ENCODE peak calls at places on chromosomes 4 and X, in five cellular contexts. V is spleen, Z is GM12878, R is breast epithelium, G is suprapubic skin. U is an unnamed sample.

GRCh38 chr4:24642941-24643628 is 58.7 kb upstream of the DHX15 start:
- DNase-seq in V (no peak), Z (no peak), R (no peak), G (no peak), U (no peak)

GRCh38 chr4:38488891-38489861 is 174.8 kb upstream of the KLF3 start:
- DNase-seq in V (no peak), Z (no peak), R (no peak), G (no peak), U (no peak)

GRCh38 chr4:169724251-169724650 is 33.5 kb downstream of the HPF1 start:
- DNase-seq in V (no peak), Z (no peak), R (no peak), G (no peak), U (no peak)

GRCh38 chr4:25928956-25929336 is 14.9 kb downstream of the SMIM20 start:
- DNase-seq in V (no peak), Z (no peak), R (no peak), G (no peak), U (no peak)

GRCh38 chrX:49177338-49177833 is 5.7 kb downstream of the PLP2 start:
- DNase-seq in V (no peak), Z (no peak), R (no peak), G (no peak), U (no peak)

GRCh38 chr4:151485541-151486131 is 76.7 kb downstream of the FHIP1A start:
- DNase-seq in V (no peak), Z (no peak), R (no peak), G (no peak), U (no peak)

GRCh38 chr4:42761804-42762203 is 104.9 kb upstream of the ATP8A1 start:
- DNase-seq in V (no peak), Z (no peak), R (no peak), G (no peak), U (no peak)

GRCh38 chrX:152641996-152642395 is 4.3 kb downstream of the GABRQ start:
- DNase-seq in V (no peak), Z (no peak), R (no peak), G (no peak), U (no peak)

GRCh38 chrX:134764202-134764785 is 106.0 kb upstream of the PLAC1 start:
- DNase-seq in V (no peak), Z (no peak), R (no peak), G (no peak), U (no peak)

GRCh38 chrX:72169008-72169728 is 12.4 kb upstream of the PIN4 start:
- DNase-seq in V (no peak), Z (no peak), R (no peak), G (no peak), U (no peak)

GRCh38 chr4:94458682-94459081 is 6.9 kb downstream of the PDLIM5 start:
- DNase-seq in V (no peak), Z (no peak), R (no peak), G (no peak), U (no peak)

GRCh38 chr4:8468746-8469535 is 28.4 kb downstream of the TRMT44 start:
- DNase-seq in V (peak), Z (peak), R (peak), G (no peak), U (peak)

GRCh38 chr4:23889814-23890269 is at the start of gene PPARGC1A:
- DNase-seq in V (no peak), Z (no peak), R (peak), G (no peak), U (peak)

GRCh38 chr4:184983660-184984356 is 34.5 kb upstream of the HELT start:
- DNase-seq in V (peak), Z (peak), R (no peak), G (no peak), U (peak)

GRCh38 chr4:17117746-17118145 is 219.3 kb upstream of the LDB2 start:
- DNase-seq in V (no peak), Z (no peak), R (no peak), G (no peak), U (no peak)

GRCh38 chrX:97743014-97743413 is 859.3 kb downstream of the RPA4 start:
- DNase-seq in V (no peak), Z (no peak), R (no peak), G (no peak), U (peak)

GRCh38 chr4:114921790-114922581 is 191.4 kb downstream of the NDST4 start:
- DNase-seq in V (peak), Z (no peak), R (no peak), G (no peak), U (peak)

GRCh38 chrX:115112411-115112810 is 76.8 kb upstream of the RBMXL3 start:
- DNase-seq in V (no peak), Z (no peak), R (no peak), G (no peak), U (no peak)

GRCh38 chr4:128848461-128848860 is 39.0 kb downstream of the JADE1 start:
- DNase-seq in V (no peak), Z (no peak), R (no peak), G (no peak), U (no peak)

GRCh38 chr4:113604955-113605354 is 156.6 kb downstream of the CAMK2D start:
- DNase-seq in V (no peak), Z (no peak), R (no peak), G (no peak), U (no peak)

GRCh38 chrX:13078739-13079444 is 34.5 kb upstream of the FAM9C start:
- DNase-seq in V (no peak), Z (no peak), R (no peak), G (no peak), U (peak)

GRCh38 chr4:92305148-92305877 is 1.5 kb downstream of the GRID2 start:
- DNase-seq in V (no peak), Z (no peak), R (no peak), G (no peak), U (no peak)

GRCh38 chr4:54818481-54818880 is 160.7 kb downstream of the KIT start:
- DNase-seq in V (no peak), Z (no peak), R (no peak), G (no peak), U (no peak)

GRCh38 chrX:100512471-100512870 is 72.3 kb upstream of the TNMD start:
- DNase-seq in V (no peak), Z (no peak), R (no peak), G (no peak), U (no peak)

GRCh38 chr4:105186701-105187158 is 40.1 kb downstream of the TET2 start:
- DNase-seq in V (no peak), Z (no peak), R (no peak), G (no peak), U (no peak)

DNA sequence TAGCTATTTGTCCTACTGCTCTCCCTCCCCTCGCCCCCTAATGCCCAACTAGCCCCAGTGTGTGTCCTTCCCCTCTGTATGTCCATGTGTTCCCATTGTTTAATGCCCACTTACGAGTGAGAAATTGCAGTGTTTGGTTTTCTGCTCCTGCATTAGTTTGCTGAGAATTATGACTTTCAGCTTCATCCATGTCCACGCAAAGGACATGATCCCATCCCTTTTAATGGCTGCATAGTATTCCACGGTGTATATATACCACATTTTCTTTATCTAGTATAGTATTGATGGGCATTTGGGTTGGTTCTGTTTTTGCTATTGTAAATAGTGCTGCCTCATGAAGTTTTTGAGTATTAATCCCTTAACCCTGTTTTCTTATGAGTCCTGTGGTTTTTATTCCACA is 33.6 kb upstream of the CFAP299 start:
- DNase-seq in V (no peak), Z (no peak), R (no peak), G (no peak), U (no peak)
- TF ChIP-seq POLR2AphosphoS5 in V (no peak), Z (no peak), R (no peak), G (no peak), U (no peak)

DNA sequence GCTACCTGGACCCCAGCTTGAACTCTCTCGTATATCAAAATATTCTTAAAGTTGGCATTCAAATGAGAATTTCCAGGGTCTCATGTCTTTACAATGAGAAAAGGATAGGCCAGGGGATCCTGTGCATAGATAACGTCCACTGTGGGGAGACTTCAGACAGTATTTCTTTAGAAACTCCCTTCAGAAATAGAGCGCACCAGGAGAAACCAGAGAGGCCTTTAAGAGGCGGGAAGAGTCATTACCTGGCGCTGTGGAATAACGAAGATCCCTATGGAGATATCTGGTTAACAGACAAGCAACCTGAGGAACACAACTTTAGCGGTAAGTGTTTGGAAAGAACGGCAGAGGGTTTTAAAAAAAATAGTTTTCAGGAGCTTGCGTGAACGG is 618 bp downstream of the RADX start:
- DNase-seq in V (no peak), Z (no peak), R (no peak), G (no peak), U (no peak)
- H3K4me3 ChIP-seq in V (peak), Z (peak), R (peak), G (peak), U (peak)

GRCh38 chr4:73069338-73070071 is at the start of gene COX18:
- DNase-seq in V (peak), Z (peak), R (peak), G (peak), U (peak)
- TF ChIP-seq POLR2A in V (peak), Z (peak), R (peak), G (peak), U (peak)

GRCh38 chr4:142243250-142243649 is 602.9 kb downstream of the INPP4B start:
- DNase-seq in V (no peak), Z (no peak), R (no peak), G (no peak), U (no peak)
- TF ChIP-seq POLR2AphosphoS5 in V (no peak), Z (no peak), R (no peak), G (no peak), U (no peak)

GRCh38 chr4:150280081-150280950 is 202.1 kb downstream of the DCLK2 start:
- DNase-seq in V (no peak), Z (no peak), R (peak), G (no peak), U (no peak)
- H3K4me3 ChIP-seq in V (no peak), Z (no peak), R (no peak), G (no peak), U (no peak)

GRCh38 chrX:154097597-154098541 is at the start of gene MECP2:
- DNase-seq in V (peak), Z (peak), R (peak), G (peak), U (peak)
- TF ChIP-seq POLR2A in V (no peak), Z (no peak), R (no peak), G (no peak), U (no peak)

DNA sequence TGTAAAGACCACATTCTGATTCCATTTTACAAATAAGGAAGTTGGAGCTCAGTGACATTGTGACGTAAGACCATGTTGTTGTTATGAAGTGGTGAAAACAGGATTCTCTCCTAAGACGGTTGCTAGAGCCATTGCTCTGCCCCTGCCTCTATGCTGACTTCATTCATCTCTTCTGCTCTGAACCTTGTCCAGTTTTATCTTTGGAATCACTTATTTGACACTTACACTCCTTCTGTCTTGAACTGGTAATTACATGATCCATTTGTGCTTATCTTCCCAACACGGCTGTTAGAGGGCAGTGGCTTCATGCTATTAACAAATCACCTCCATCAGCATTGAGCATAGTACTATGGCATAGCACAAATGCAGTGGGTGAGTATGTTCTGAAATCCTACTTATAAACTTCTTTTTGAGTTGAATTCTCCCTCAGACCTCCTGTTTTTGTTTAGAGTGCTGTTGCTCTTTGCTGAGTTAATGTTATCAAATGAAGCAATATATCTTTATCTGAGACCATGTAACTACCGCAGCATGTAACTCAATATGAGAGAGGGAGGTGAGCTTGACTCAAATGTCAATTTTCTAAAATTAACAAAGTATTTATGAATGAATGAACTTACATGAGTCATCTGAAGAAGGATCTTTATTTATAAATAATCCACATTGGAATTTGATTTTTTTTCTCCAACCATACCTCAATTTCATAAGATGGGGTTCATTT is 177.8 kb downstream of the RASL11B start:
- DNase-seq in V (no peak), Z (no peak), R (no peak), G (no peak), U (no peak)
- TF ChIP-seq POLR2AphosphoS5 in V (no peak), Z (no peak), R (no peak), G (no peak), U (no peak)

GRCh38 chr4:122922877-122923511 is 597 bp upstream of the NUDT6 start:
- DNase-seq in V (peak), Z (peak), R (peak), G (peak), U (peak)
- H3K4me3 ChIP-seq in V (peak), Z (peak), R (peak), G (peak), U (peak)

DNA sequence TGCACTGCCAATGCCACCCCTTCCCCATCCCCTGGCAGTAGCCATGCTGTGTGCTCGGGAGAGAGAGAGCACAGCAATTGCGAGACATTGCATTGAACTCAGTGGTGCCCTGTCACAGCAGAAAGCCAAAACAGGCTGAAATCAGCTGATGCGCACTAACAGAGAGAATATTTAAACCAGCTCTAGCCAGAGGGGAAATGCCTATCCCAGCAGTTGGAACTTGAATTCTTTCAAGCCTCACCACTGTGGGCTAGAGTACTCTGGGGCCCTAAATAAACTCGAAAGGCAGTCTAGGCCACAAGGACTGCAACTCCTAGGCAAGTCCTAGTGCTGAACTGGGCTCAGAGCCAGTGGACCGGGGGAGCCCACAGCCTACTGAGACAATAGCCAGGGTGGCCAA is 17.7 kb upstream of the RP2 start:
- DNase-seq in V (no peak), Z (no peak), R (peak), G (no peak), U (no peak)
- TF ChIP-seq POLR2A in V (no peak), Z (no peak), R (no peak), G (no peak), U (no peak)

DNA sequence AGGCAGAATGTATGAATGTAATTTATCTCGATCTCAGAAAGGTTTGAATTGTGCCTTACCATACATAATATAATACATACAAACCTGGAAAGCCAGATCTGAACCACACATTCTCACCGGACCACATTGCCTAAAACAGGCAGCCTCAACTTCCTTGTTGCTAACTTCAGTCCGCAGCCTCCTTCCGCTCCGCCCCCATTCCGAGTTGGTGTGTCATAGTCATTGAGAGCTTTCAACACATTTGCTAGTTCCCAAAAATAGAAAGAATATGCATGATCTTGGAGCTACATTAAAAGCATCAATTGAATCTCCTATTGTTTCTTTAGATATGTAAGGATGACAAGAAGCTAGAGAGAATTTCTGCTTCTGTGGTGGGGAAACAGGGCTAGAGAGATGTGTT is 127.2 kb downstream of the ARHGEF9 start:
- DNase-seq in V (no peak), Z (no peak), R (peak), G (no peak), U (no peak)
- TF ChIP-seq POLR2AphosphoS5 in V (no peak), Z (no peak), R (no peak), G (no peak), U (no peak)